ENCODE peak calls at places on chromosomes 7 and 10, in four cellular contexts. U, K, R and P are unnamed samples.

GRCh38 chr10:76582536-76582935 is 1055.1 kb downstream of the KCNMA1 start:
- DNase-seq in K (peak; percentile 36), R (no peak), U (no peak), P (no peak)

GRCh38 chr10:108544500-108545120 is 1378.7 kb downstream of the XPNPEP1 start:
- DNase-seq in K (peak; percentile 77), R (peak; percentile 83), U (peak; percentile 39), P (peak; percentile 63)

GRCh38 chr10:62614389-62615157 is 189.9 kb upstream of the ADO start:
- DNase-seq in U (no peak), R (no peak), K (peak; percentile 99), P (no peak)

GRCh38 chr7:88402529-88402928 is 95.8 kb upstream of the STEAP4 start:
- DNase-seq in R (no peak), K (no peak), U (no peak), P (no peak)

GRCh38 chr10:133009218-133009954 is 67.0 kb upstream of the CFAP46 start:
- DNase-seq in U (no peak), R (no peak), K (peak; percentile 27), P (no peak)

GRCh38 chr10:15333909-15334649 is 37.0 kb downstream of the FAM171A1 start:
- DNase-seq in K (no peak), U (peak; percentile 33), R (no peak), P (no peak)

GRCh38 chr10:92750788-92751533 is 61.2 kb downstream of the HHEX start:
- DNase-seq in R (peak; percentile 16), U (no peak), K (peak; percentile 6), P (no peak)

GRCh38 chr10:112663181-112663879 is 216.3 kb downstream of the VTI1A start:
- DNase-seq in K (peak; percentile 84), R (no peak), U (no peak), P (no peak)

GRCh38 chr7:29177963-29178612 is 16.5 kb upstream of the CHN2 start:
- DNase-seq in R (no peak), K (peak; percentile 26), U (no peak), P (no peak)

GRCh38 chr7:31958216-31958615 is 112.0 kb downstream of the PDE1C start:
- DNase-seq in R (no peak), U (no peak), K (no peak), P (no peak)

GRCh38 chr7:92691578-92691977 is 101.4 kb upstream of the FAM133B start:
- DNase-seq in R (peak; percentile 48), U (peak; percentile 43), K (peak; percentile 81), P (peak; percentile 76)

GRCh38 chr7:45647426-45647825 is 73.3 kb downstream of the ADCY1 start:
- DNase-seq in K (no peak), R (no peak), U (no peak), P (no peak)

GRCh38 chr7:31373337-31374289 is 33.1 kb upstream of the NEUROD6 start:
- DNase-seq in R (peak; percentile 82), U (peak; percentile 52), K (peak; percentile 76), P (peak; percentile 67)

GRCh38 chr7:79876769-79877362 is 257.8 kb upstream of the GNAI1 start:
- DNase-seq in K (peak; percentile 91), R (no peak), U (no peak), P (no peak)

GRCh38 chr10:24723386-24723787 is 300 bp downstream of the ARHGAP21 start:
- DNase-seq in U (peak; percentile 76), K (no peak), R (peak; percentile 88), P (peak; percentile 49)

GRCh38 chr10:42943025-42943818 is 133.6 kb upstream of the RET start:
- DNase-seq in U (no peak), K (no peak), R (no peak), P (no peak)

GRCh38 chr10:119595715-119596515 is 849 bp downstream of the TIAL1 start:
- DNase-seq in U (no peak), K (no peak), R (peak; percentile 35), P (peak; percentile 39)

GRCh38 chr10:110848106-110848505 is 23.6 kb upstream of the PDCD4 start:
- DNase-seq in K (no peak), R (no peak), U (no peak), P (no peak)

GRCh38 chr7:108000875-108001758 is 1.8 kb downstream of the LAMB1 start:
- DNase-seq in U (peak; percentile 70), R (peak; percentile 77), K (peak; percentile 54), P (no peak)

GRCh38 chr7:107998660-107999480 is 4.1 kb downstream of the LAMB1 start:
- DNase-seq in U (no peak), R (no peak), K (no peak), P (no peak)

GRCh38 chr7:107998150-107998549 is 4.8 kb downstream of the LAMB1 start:
- DNase-seq in R (no peak), U (no peak), K (peak; percentile 41), P (no peak)

GRCh38 chr7:108001759-108002725 is 919 bp downstream of the LAMB1 start:
- DNase-seq in R (peak; percentile 48), U (peak; percentile 95), K (no peak), P (no peak)

DNA sequence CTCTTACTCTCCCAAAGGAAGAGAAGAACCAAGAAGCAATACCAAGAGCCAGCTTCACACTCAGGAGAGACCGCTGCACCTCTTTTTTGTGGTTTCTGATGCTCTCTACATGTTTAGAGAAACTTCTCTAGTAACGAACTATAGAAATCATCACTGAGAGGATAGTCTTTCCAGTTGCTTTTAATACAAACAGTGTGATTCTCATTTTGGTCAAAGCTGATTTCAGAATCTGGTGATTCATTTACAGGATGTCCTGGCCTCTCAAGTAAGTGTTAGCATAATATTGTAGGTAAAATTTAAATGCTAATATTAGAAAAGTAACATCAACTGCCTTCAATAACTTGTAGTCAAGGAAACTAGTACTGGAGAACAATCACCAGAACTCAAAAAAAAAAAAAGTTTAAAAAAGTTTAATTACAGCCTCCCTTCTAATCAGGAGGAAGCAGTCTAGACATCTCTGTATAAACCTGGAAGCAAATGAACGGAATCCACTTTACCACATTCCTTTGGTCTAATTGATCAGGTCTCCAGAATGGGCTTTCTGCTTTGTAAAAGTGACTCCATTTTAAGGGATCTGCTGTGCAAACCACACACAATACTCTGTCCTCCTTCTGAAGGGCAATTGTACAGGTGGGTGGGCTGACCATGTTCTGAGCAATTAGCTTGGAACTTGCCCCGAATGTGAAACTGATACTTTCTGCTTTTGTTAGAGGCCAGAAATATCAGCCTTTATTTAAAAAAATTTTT is 3.0 kb downstream of the LAMB1 start:
- DNase-seq in R (no peak), K (no peak), U (no peak), P (no peak)
- H3F3A ChIP-seq in R (peaks cover 60% of the 10 kb centered on the region), K (peaks cover 14% of the 10 kb centered on the region), U (peaks cover 78% of the 10 kb centered on the region), P (no peaks in the 10 kb centered on the region)

GRCh38 chr7:100374601-100375000 is 1.3 kb downstream of the PILRA start:
- DNase-seq in U (no peak), R (no peak), K (no peak), P (no peak)

GRCh38 chr7:100372694-100373093 is 593 bp upstream of the PILRA start:
- DNase-seq in U (no peak), R (no peak), K (no peak), P (no peak)

GRCh38 chr7:100380180-100380579 is 6.9 kb downstream of the PILRA start:
- DNase-seq in K (no peak), U (no peak), R (no peak), P (no peak)

GRCh38 chr7:100373261-100373831 is at the start of gene PILRA:
- DNase-seq in R (no peak), U (no peak), K (no peak), P (no peak)

DNA sequence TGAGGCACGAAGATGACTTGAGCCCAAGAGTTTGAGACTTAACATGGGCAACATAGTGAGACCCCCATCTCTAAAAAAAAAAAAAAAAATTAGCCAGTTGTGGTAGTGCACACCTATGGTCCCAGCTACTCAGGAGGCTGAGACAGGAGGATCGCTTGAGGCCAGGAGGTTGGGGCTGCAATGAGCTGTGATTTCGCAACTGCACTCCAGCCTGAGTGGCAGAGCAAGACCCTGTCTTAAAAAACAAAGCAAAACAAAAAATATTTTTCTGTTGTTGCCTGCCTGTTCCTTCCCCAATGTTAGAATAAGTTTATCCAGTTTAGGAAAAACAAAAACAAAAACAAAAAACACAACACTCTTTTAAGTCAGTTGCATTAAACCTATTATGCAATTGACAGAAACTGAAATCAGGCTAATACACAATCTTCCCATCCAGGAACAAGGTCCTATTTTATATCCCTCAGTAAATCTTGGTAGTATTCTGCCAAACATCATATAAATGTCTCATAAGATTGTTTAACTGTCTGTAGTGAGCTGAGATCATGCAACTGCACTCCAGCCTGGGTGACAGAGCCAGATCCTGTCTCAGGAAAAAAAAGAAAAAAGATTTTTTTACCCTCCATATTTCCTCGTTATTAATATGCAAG is 5.0 kb downstream of the PILRA start:
- DNase-seq in U (no peak), R (no peak), K (no peak), P (no peak)
- TF ChIP-seq CTCF in U (no peak), R (no peak), K (no peak), P (no peak)

DNA sequence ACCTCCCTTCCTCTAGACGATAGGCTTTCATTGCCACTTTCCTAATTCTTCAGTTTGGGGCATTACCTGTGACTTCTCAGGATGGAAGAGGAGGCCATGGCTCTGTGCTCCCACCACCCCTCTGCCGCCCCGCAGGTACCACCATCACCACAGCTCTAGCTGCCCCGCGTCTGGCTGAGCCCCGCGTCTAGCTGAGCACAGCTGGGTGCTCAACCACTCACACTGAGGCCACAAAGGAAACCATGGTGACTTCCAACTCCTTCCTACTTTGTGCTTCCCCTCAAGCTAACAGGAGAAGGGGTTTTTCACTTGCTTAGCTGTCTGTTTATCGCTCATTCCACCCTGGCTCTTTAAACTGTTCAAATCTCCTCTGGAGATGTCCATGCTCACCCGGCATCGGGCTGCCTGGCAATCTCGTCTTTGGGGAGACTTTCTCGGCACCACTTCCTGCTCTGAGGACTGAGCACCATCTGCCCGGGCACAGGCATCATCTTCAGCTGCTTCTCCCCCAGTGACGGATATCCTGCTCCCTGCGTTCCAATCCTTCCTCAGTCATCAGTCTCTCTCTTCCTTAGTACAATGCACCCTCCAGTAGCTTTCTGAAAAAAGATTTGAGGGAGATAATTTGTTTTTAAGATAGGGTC is 59.4 kb downstream of the MAD1L1 start:
- DNase-seq in R (no peak), K (no peak), U (peak; percentile 32), P (no peak)
- H3F3A ChIP-seq in R (peaks cover 3% of the 10 kb centered on the region), K (no peaks in the 10 kb centered on the region), U (peaks cover 27% of the 10 kb centered on the region), P (no peaks in the 10 kb centered on the region)

GRCh38 chr7:158353606-158354570 is 233.7 kb downstream of the PTPRN2 start:
- DNase-seq in U (peak; percentile 82), R (peak; percentile 71), K (peak; percentile 61), P (peak; percentile 50)
- TF ChIP-seq CTCF in U (peak; percentile 28), R (peak; percentile 84), K (peak; percentile 82), P (peak; percentile 80)

GRCh38 chr7:120091807-120092206 is 181.2 kb upstream of the KCND2 start:
- DNase-seq in U (no peak), K (no peak), R (no peak), P (no peak)

GRCh38 chr7:120097020-120097419 is 176.0 kb upstream of the KCND2 start:
- DNase-seq in K (no peak), U (no peak), R (no peak), P (no peak)

DNA sequence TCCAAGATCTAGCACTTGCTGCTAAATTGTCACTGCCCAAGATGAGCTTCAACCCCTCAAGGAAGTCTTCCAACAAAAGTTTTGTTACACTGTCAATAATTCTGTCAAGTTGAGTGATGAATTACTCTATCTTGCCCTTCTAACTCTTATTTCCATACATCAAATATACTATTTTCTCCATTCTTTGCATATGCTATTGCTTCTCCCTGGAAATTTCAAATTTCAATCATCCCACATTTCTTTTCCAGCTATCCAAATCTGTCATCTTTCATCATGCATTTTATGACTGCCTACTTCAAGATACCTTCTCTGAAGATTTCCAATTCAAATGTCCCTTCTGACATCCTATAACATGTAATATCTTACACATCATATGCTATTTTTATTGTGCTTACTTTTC is 175.2 kb upstream of the KCND2 start:
- DNase-seq in R (no peak), U (no peak), K (no peak), P (no peak)
- H3F3A ChIP-seq in R (no peaks in the 10 kb centered on the region), U (no peaks in the 10 kb centered on the region), K (no peaks in the 10 kb centered on the region), P (no peaks in the 10 kb centered on the region)